ENCODE peak calls at places on chromosomes 4 and X, in ten cellular contexts. Q is HFF-Myc, V is OCI-LY7, A is spleen, X is astrocyte of the spinal cord, D is NB4, F is astrocyte, R is K562, Z is transverse colon, Y is PC-3. J is an unnamed sample.

GRCh38 chrX:38081926-38082708 is 75.8 kb downstream of the SYTL5 start:
- DNase-seq in Q (no peak), V (no peak), A (no peak), X (no peak), D (no peak), F (no peak), R (no peak), Z (no peak), Y (no peak), J (no peak)

GRCh38 chrX:119391279-119391678 is 7.9 kb upstream of the SLC25A43 start:
- DNase-seq in Q (no peak), V (peak), A (no peak), X (peak), D (peak), F (no peak), R (peak), Z (peak), Y (peak), J (peak)

GRCh38 chr4:64584981-64585557 is 175.8 kb upstream of the TECRL start:
- DNase-seq in Q (peak), V (peak), A (no peak), X (peak), D (peak), F (peak), R (peak), Z (no peak), Y (peak), J (peak)

GRCh38 chr4:16085822-16086221 is 2.0 kb upstream of the PROM1 start:
- DNase-seq in Q (no peak), V (no peak), A (no peak), X (no peak), D (no peak), F (no peak), R (no peak), Z (no peak), Y (no peak), J (no peak)

GRCh38 chrX:15328131-15328530 is 7.2 kb downstream of the PIGA start:
- DNase-seq in Q (no peak), V (no peak), A (no peak), X (no peak), D (no peak), F (no peak), R (no peak), Z (no peak), Y (no peak), J (no peak)

GRCh38 chr4:40255722-40256281 is 59.0 kb downstream of the RHOH start:
- DNase-seq in Q (peak), V (no peak), A (no peak), X (peak), D (peak), F (peak), R (peak), Z (no peak), Y (peak), J (peak)

GRCh38 chr4:90025248-90025647 is 101.9 kb upstream of the CCSER1 start:
- DNase-seq in Q (no peak), V (no peak), A (no peak), X (peak), D (no peak), F (no peak), R (no peak), Z (no peak), Y (peak), J (peak)

GRCh38 chrX:155134255-155134654 is 62.9 kb downstream of the BRCC3 start:
- DNase-seq in Q (no peak), V (no peak), A (no peak), X (no peak), D (no peak), F (no peak), R (no peak), Z (no peak), Y (no peak), J (no peak)

GRCh38 chr4:107299646-107300045 is 263.5 kb upstream of the DKK2 start:
- DNase-seq in Q (no peak), V (no peak), A (no peak), X (peak), D (no peak), F (peak), R (no peak), Z (no peak), Y (no peak), J (no peak)

GRCh38 chr4:60865238-60865637 is 334.9 kb upstream of the ADGRL3 start:
- DNase-seq in Q (no peak), V (no peak), A (no peak), X (peak), D (peak), F (no peak), R (no peak), Z (no peak), Y (peak), J (no peak)
- TF ChIP-seq CTCF in Q (no peak), V (no peak), A (no peak), X (peak), D (no peak), F (no peak), R (no peak), Z (no peak), Y (peak), J (no peak)

GRCh38 chrX:111375747-111376146 is 36.2 kb downstream of the DCX start:
- DNase-seq in Q (no peak), V (no peak), A (no peak), X (peak), D (no peak), F (no peak), R (no peak), Z (no peak), Y (no peak), J (peak)
- H3K4me3 ChIP-seq in Q (no peak), V (no peak), A (no peak), X (no peak), D (no peak), F (no peak), R (no peak), Z (no peak), Y (no peak), J (no peak)

DNA sequence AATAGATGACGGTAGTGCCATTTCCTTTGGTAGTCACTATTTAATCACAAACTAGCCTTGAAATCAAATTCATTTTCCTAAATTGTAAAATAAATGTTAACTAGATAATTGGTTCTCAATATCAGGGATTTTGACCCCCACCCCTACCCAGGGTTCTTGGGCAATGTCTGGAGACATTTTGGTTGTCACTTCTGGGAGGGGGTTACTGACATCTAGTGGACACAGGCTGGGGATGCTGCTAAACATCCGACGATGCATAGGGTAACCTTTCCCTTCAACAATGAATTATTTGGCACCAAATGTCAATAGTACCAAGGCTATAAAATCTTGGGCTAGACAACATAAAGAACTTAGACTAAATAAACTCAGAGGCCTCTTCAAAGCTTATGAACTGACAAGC is 285.8 kb upstream of the TRPC5 start:
- DNase-seq in Q (no peak), V (no peak), A (no peak), X (no peak), D (peak), F (no peak), R (peak), Z (no peak), Y (no peak), J (no peak)
- TF ChIP-seq CTCF in Q (no peak), V (peak), A (no peak), X (peak), D (peak), F (peak), R (peak), Z (no peak), Y (peak), J (no peak)

GRCh38 chr4:140092094-140092820 is 61.7 kb downstream of the MAML3 start:
- DNase-seq in Q (no peak), V (no peak), A (peak), X (no peak), D (peak), F (no peak), R (peak), Z (peak), Y (peak), J (no peak)
- H3K4me3 ChIP-seq in Q (peak), V (no peak), A (no peak), X (no peak), D (peak), F (peak), R (no peak), Z (peak), Y (peak), J (peak)

GRCh38 chr4:3077796-3078195 is 3.3 kb downstream of the HTT start:
- DNase-seq in Q (no peak), V (peak), A (peak), X (no peak), D (no peak), F (no peak), R (no peak), Z (no peak), Y (no peak), J (no peak)
- TF ChIP-seq CTCF in Q (no peak), V (no peak), A (no peak), X (no peak), D (no peak), F (no peak), R (no peak), Z (no peak), Y (no peak), J (no peak)

GRCh38 chr4:143700060-143700419 is 435 bp downstream of the FREM3 start:
- DNase-seq in Q (no peak), V (no peak), A (peak), X (peak), D (no peak), F (peak), R (no peak), Z (no peak), Y (no peak), J (no peak)
- H3K4me3 ChIP-seq in Q (no peak), V (no peak), A (no peak), X (no peak), D (no peak), F (peak), R (no peak), Z (peak), Y (no peak), J (no peak)

DNA sequence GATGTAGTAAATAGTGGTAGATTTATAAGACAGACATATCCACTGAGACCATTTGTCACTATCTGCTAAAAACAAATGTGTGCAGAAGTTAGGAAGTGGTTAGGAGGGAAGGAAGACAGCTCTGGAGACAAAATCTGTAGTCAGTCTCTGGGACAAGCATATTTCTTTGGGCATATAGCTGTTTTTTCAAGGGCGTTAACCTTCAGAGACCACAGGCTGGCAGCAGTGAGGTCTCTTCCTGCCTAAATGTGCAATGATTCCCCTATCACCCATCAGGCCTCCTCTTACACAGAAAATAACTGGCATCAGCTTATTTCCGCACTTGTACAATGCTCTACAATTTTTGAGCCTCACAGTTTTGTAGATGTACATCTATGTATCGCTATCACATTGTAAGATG is 6.5 kb downstream of the TMEM150C start:
- DNase-seq in Q (no peak), V (peak), A (no peak), X (no peak), D (peak), F (no peak), R (no peak), Z (no peak), Y (no peak), J (no peak)
- TF ChIP-seq CTCF in Q (no peak), V (peak), A (no peak), X (no peak), D (peak), F (no peak), R (peak), Z (no peak), Y (no peak), J (no peak)

J was measured in fibroblast of the aortic adventitia.